ENCODE peak calls at places on chromosomes 6 and 20, in six cellular contexts. K, I, B, F, T and O are unnamed samples.

GRCh38 chr6:155103816-155104366 is 108.8 kb downstream of the TIAM2 start:
- DNase-seq in B (no peak), K (no peak), I (no peak), F (no peak), T (no peak), O (no peak)

GRCh38 chr6:118735320-118735719 is 83.9 kb upstream of the CEP85L start:
- DNase-seq in T (peak), F (no peak), B (no peak), I (no peak), K (no peak), O (no peak)

GRCh38 chr6:147925826-147926225 is 416.8 kb upstream of the SASH1 start:
- DNase-seq in T (no peak), F (no peak), K (no peak), I (no peak), B (no peak), O (no peak)

GRCh38 chr6:154593122-154593521 is 82.6 kb upstream of the CNKSR3 start:
- DNase-seq in I (no peak), B (peak), F (no peak), K (no peak), T (no peak), O (no peak)

GRCh38 chr6:81130969-81131368 is 621.5 kb downstream of the TENT5A start:
- DNase-seq in I (no peak), B (no peak), F (no peak), T (no peak), K (no peak), O (no peak)

GRCh38 chr6:106918128-106918527 is 56.4 kb downstream of the CD24 start:
- DNase-seq in F (no peak), B (no peak), T (no peak), K (no peak), I (no peak), O (no peak)

GRCh38 chr20:20368414-20369352 is 779 bp downstream of the INSM1 start:
- DNase-seq in T (no peak), B (no peak), K (no peak), I (no peak), F (no peak), O (peak)

GRCh38 chr6:144170044-144170443 is 19.7 kb downstream of the STX11 start:
- DNase-seq in F (no peak), I (no peak), T (no peak), K (no peak), B (no peak), O (no peak)

GRCh38 chr6:157213426-157213825 is 109.9 kb downstream of the TMEM242 start:
- DNase-seq in T (no peak), K (no peak), F (no peak), B (no peak), I (no peak), O (no peak)

GRCh38 chr6:152380351-152380767 is 256.8 kb downstream of the SYNE1 start:
- DNase-seq in K (no peak), I (no peak), T (no peak), B (no peak), F (no peak), O (no peak)

GRCh38 chr6:1950631-1951030 is 294.8 kb downstream of the GMDS start:
- DNase-seq in K (no peak), T (no peak), B (no peak), F (no peak), I (no peak), O (no peak)

GRCh38 chr6:92364948-92365386 is 1054.4 kb downstream of the EPHA7 start:
- DNase-seq in B (no peak), I (no peak), F (no peak), K (no peak), T (no peak), O (no peak)

GRCh38 chr6:152631376-152631775 is 5.8 kb downstream of the SYNE1 start:
- DNase-seq in B (no peak), I (no peak), T (no peak), K (no peak), F (no peak), O (no peak)

GRCh38 chr6:125888989-125889656 is 67.4 kb upstream of the HINT3 start:
- DNase-seq in I (no peak), K (no peak), B (no peak), F (no peak), T (peak), O (no peak)
- TF ChIP-seq CTCF in I (peak), K (no peak), B (no peak), F (no peak), T (peak), O (peak)

GRCh38 chr6:45724511-45724910 is 291.1 kb downstream of the CLIC5 start:
- DNase-seq in F (no peak), T (no peak), B (no peak), K (peak), I (no peak), O (no peak)
- TF ChIP-seq CTCF in F (no peak), T (no peak), B (no peak), K (no peak), I (no peak), O (no peak)

DNA sequence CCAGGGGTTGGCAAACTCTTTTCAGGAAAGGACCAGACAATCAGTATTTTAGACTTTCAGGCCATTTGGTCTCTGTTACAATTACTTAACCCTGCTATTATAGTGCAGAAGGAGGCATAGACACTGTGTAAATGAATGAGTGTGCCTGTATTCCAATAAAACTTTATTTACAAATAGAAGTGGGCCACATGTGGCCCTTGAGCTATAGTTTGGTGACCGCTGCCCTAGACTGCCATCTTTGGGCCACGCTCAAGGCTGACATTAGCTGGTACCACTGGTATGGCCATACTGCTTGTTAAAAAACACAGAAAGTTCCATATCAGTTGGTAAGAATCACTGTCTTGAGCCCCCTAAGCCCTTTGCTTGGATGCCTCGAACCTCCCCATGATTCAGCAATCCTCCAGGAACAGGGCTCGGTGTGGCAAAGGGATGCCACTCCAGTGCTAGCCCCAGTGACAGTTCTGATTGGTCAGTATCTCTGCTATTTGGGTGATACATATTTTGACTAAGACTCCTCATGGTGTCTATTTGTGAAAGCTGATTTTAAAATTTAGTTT is 23.3 kb upstream of the SNRNP48 start:
- DNase-seq in K (no peak), I (no peak), T (no peak), B (no peak), F (no peak), O (no peak)
- TF ChIP-seq CTCF in K (no peak), I (no peak), T (no peak), B (no peak), F (no peak), O (no peak)

GRCh38 chr6:7993952-7994351 is 70.2 kb downstream of the BLOC1S5 start:
- DNase-seq in T (no peak), I (no peak), K (no peak), F (no peak), B (no peak), O (no peak)
- TF ChIP-seq CTCF in T (no peak), I (no peak), K (no peak), F (no peak), B (no peak), O (no peak)

GRCh38 chr20:53677447-53678314 is 84.0 kb upstream of the ZNF217 start:
- DNase-seq in I (no peak), T (peak), B (no peak), F (peak), K (no peak), O (peak)

GRCh38 chr20:53676987-53677386 is 83.3 kb upstream of the ZNF217 start:
- DNase-seq in K (no peak), B (no peak), T (no peak), I (no peak), F (no peak), O (no peak)

GRCh38 chr20:53679597-53680309 is 86.1 kb upstream of the ZNF217 start:
- DNase-seq in F (no peak), I (no peak), T (no peak), K (no peak), B (no peak), O (no peak)

GRCh38 chr20:53678315-53678989 is 84.8 kb upstream of the ZNF217 start:
- DNase-seq in B (no peak), F (no peak), I (no peak), T (no peak), K (no peak), O (no peak)

DNA sequence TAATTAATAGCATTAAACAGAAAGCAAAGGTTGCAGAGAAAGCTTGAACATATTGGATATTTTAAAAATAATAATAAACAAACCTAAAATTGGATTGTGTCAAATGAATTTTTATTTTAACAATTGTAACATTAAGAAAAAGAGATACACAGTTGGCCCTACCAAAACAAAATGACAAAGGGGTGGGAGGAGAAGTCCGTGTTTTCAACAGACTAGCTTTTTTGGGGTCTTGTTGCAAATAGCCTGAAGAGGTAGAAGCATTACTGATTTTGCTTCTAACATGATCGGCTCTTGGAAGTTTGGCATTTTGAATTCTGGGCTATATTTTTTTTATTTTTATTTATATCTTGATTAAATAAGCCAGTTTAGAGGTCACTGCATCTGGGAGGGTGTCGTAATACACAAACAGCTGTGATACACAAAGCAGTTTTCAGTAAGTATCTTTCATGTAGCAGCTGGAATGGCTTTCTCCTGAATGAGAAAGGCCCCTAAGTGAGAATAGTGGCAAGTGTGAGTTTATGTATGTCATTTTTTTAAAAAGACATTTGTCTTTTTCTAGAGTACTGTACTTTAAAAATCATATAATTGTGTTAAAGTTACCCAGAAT is 85.5 kb upstream of the ZNF217 start:
- DNase-seq in B (no peak), F (no peak), K (no peak), T (no peak), I (no peak), O (no peak)
- TF ChIP-seq CTCF in B (no peak), F (no peak), K (no peak), T (no peak), I (no peak), O (no peak)

DNA sequence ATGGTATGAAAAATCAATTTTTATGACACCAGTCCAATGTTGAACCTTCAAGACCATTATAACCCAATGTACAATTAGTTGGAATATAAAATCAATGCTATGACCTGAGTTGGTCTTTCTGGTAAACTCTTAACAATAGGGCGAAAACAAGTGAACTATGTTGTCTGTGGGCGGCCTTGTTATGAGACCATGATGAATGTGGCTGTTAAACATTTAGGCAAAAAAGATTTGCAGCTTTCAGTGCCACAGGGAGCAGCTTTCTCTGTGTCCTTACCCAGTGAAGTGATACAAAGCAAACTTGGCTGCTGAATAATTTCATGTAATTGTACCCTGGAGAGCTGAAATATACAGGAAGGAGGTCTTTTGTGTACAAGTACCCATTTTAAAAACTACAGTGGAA is 182.9 kb upstream of the CEP162 start:
- DNase-seq in B (no peak), T (no peak), I (no peak), K (no peak), F (no peak), O (no peak)
- TF ChIP-seq CTCF in B (no peak), T (no peak), I (no peak), K (no peak), F (no peak), O (no peak)